ENCODE peak calls at places on chromosome 16, in eight cellular contexts. One of them, this sample, is unnamed.
A peak's percentile ranks its signal among the peaks of the same experiment; 100 is the strongest.

GRCh38 chr16:29876578-29877249 is 13.7 kb upstream of the CDIPT start:
- DNase-seq in upper lobe of right lung: no peak
- DNase-seq in mucosa of descending colon: no peak
- DNase-seq in heart left ventricle: no peak
- DNase-seq in sigmoid colon: no peak
- DNase-seq in cardiac fibroblast: no peak
- DNase-seq in GM10248: peak; percentile 34
- DNase-seq in right atrium auricular region: no peak
- DNase-seq in this sample: no peak

GRCh38 chr16:15639061-15639568 is 3.8 kb downstream of the MARF1 start:
- DNase-seq in right atrium auricular region: no peak
- DNase-seq in sigmoid colon: no peak
- DNase-seq in heart left ventricle: no peak
- DNase-seq in cardiac fibroblast: no peak
- DNase-seq in upper lobe of right lung: no peak
- DNase-seq in mucosa of descending colon: no peak
- DNase-seq in GM10248: peak; percentile 29
- DNase-seq in this sample: no peak

GRCh38 chr16:74737521-74737920 is 36.9 kb upstream of the MLKL start:
- DNase-seq in upper lobe of right lung: no peak
- DNase-seq in heart left ventricle: no peak
- DNase-seq in sigmoid colon: no peak
- DNase-seq in right atrium auricular region: no peak
- DNase-seq in GM10248: no peak
- DNase-seq in mucosa of descending colon: no peak
- DNase-seq in cardiac fibroblast: no peak
- DNase-seq in this sample: peak; percentile 57

GRCh38 chr16:10033561-10033960 is 148.7 kb downstream of the GRIN2A start:
- DNase-seq in mucosa of descending colon: no peak
- DNase-seq in heart left ventricle: no peak
- DNase-seq in upper lobe of right lung: no peak
- DNase-seq in GM10248: no peak
- DNase-seq in cardiac fibroblast: no peak
- DNase-seq in right atrium auricular region: no peak
- DNase-seq in sigmoid colon: no peak
- DNase-seq in this sample: no peak

GRCh38 chr16:61233718-61234117 is 802.5 kb downstream of the CDH8 start:
- DNase-seq in GM10248: no peak
- DNase-seq in heart left ventricle: no peak
- DNase-seq in mucosa of descending colon: no peak
- DNase-seq in cardiac fibroblast: no peak
- DNase-seq in upper lobe of right lung: no peak
- DNase-seq in sigmoid colon: no peak
- DNase-seq in right atrium auricular region: no peak
- DNase-seq in this sample: no peak

GRCh38 chr16:75108792-75109731 is 7.5 kb downstream of the LDHD start:
- DNase-seq in right atrium auricular region: peak; percentile 81
- DNase-seq in cardiac fibroblast: peak; percentile 94
- DNase-seq in mucosa of descending colon: peak; percentile 66
- DNase-seq in upper lobe of right lung: peak; percentile 95
- DNase-seq in GM10248: peak; percentile 28
- DNase-seq in sigmoid colon: peak; percentile 97
- DNase-seq in heart left ventricle: peak; percentile 91
- DNase-seq in this sample: no peak

GRCh38 chr16:31386157-31386984 is 6.8 kb upstream of the ITGAD start:
- DNase-seq in mucosa of descending colon: peak; percentile 14
- DNase-seq in sigmoid colon: no peak
- DNase-seq in GM10248: peak; percentile 39
- DNase-seq in right atrium auricular region: no peak
- DNase-seq in cardiac fibroblast: peak; percentile 22
- DNase-seq in heart left ventricle: no peak
- DNase-seq in upper lobe of right lung: no peak
- DNase-seq in this sample: no peak

GRCh38 chr16:19130385-19130784 is 16.6 kb downstream of the ITPRIPL2 start:
- DNase-seq in heart left ventricle: no peak
- DNase-seq in cardiac fibroblast: no peak
- DNase-seq in sigmoid colon: no peak
- DNase-seq in upper lobe of right lung: no peak
- DNase-seq in GM10248: no peak
- DNase-seq in mucosa of descending colon: no peak
- DNase-seq in right atrium auricular region: no peak
- DNase-seq in this sample: no peak

GRCh38 chr16:50323335-50324011 is 45.3 kb downstream of the BRD7 start:
- DNase-seq in upper lobe of right lung: no peak
- DNase-seq in heart left ventricle: no peak
- DNase-seq in cardiac fibroblast: peak; percentile 50
- DNase-seq in right atrium auricular region: no peak
- DNase-seq in GM10248: no peak
- DNase-seq in sigmoid colon: peak; percentile 73
- DNase-seq in mucosa of descending colon: peak; percentile 47
- DNase-seq in this sample: no peak

GRCh38 chr16:82341146-82341669 is 171.2 kb upstream of the MPHOSPH6 start:
- DNase-seq in sigmoid colon: no peak
- DNase-seq in mucosa of descending colon: no peak
- DNase-seq in upper lobe of right lung: no peak
- DNase-seq in cardiac fibroblast: no peak
- DNase-seq in heart left ventricle: no peak
- DNase-seq in GM10248: no peak
- DNase-seq in right atrium auricular region: no peak
- DNase-seq in this sample: no peak

GRCh38 chr16:81703177-81704155 is 75.6 kb upstream of the PLCG2 start:
- DNase-seq in right atrium auricular region: no peak
- DNase-seq in sigmoid colon: no peak
- DNase-seq in cardiac fibroblast: peak; percentile 91
- DNase-seq in heart left ventricle: peak; percentile 33
- DNase-seq in upper lobe of right lung: peak; percentile 50
- DNase-seq in mucosa of descending colon: peak; percentile 49
- DNase-seq in GM10248: no peak
- DNase-seq in this sample: peak; percentile 93

GRCh38 chr16:10321407-10322397 is 64.2 kb upstream of the ATF7IP2 start:
- DNase-seq in mucosa of descending colon: no peak
- DNase-seq in sigmoid colon: no peak
- DNase-seq in cardiac fibroblast: no peak
- DNase-seq in right atrium auricular region: no peak
- DNase-seq in heart left ventricle: no peak
- DNase-seq in upper lobe of right lung: no peak
- DNase-seq in GM10248: no peak
- DNase-seq in this sample: no peak

GRCh38 chr16:12728471-12728870 is 75.2 kb downstream of the CPPED1 start:
- DNase-seq in sigmoid colon: no peak
- DNase-seq in heart left ventricle: no peak
- DNase-seq in upper lobe of right lung: no peak
- DNase-seq in cardiac fibroblast: no peak
- DNase-seq in mucosa of descending colon: no peak
- DNase-seq in right atrium auricular region: no peak
- DNase-seq in GM10248: no peak
- DNase-seq in this sample: no peak

GRCh38 chr16:8846401-8846932 is 22.3 kb downstream of the CARHSP1 start:
- DNase-seq in upper lobe of right lung: no peak
- DNase-seq in cardiac fibroblast: no peak
- DNase-seq in mucosa of descending colon: no peak
- DNase-seq in right atrium auricular region: no peak
- DNase-seq in heart left ventricle: no peak
- DNase-seq in GM10248: peak; percentile 7
- DNase-seq in sigmoid colon: no peak
- DNase-seq in this sample: peak; percentile 44

DNA sequence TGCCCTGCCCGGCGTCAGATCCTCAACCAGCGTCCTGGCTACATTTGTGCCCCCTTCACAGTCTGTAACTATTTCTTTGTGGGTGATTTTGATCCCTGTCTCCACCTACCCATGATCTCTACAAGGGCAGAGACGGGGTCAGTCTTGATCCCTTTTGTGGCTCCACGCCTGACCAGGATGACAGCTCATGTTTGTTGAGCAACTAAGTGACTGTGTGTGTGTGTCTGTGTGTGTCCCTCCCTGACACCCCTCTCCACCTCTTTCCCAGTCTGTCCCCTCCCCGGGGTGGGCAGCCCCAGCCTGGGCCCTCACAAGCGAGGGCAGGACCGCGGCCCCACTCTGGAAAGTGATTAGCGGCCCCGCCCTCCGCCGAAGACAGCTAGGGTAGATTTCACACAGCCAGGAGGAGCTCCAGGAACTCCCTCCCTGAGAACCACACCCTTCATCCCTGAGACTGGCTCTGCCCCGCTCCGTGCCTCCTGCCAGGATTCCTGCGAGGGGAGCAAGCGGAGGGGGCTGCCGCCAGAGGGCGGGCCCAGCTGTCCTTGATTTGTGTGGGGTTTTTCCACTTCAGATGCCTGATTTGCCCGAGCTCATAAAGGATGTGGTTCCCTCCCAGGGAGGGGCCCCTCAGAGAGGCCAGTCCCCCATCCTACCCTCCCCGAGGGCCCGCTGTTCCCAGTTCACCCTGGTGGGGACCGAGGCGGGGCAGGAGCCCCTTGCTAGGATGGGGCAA is 5.3 kb upstream of the HS3ST6 start:
- DNase-seq in cardiac fibroblast: peak; percentile 49
- DNase-seq in sigmoid colon: no peak
- DNase-seq in heart left ventricle: peak; percentile 71
- DNase-seq in mucosa of descending colon: peak; percentile 73
- DNase-seq in right atrium auricular region: no peak
- DNase-seq in GM10248: no peak
- DNase-seq in upper lobe of right lung: no peak
- DNase-seq in this sample: no peak
- TF ChIP-seq CTCF in cardiac fibroblast: peak; percentile 17
- TF ChIP-seq CTCF in sigmoid colon: no peak
- TF ChIP-seq CTCF in heart left ventricle: no peak
- TF ChIP-seq CTCF in mucosa of descending colon: no peak
- TF ChIP-seq CTCF in right atrium auricular region: peak; percentile 45
- TF ChIP-seq CTCF in GM10248: peak; percentile 11
- TF ChIP-seq CTCF in upper lobe of right lung: peak; percentile 13
- TF ChIP-seq CTCF in this sample: peak; percentile 72

GRCh38 chr16:84842516-84843148 is 22.8 kb downstream of the CRISPLD2 start:
- DNase-seq in right atrium auricular region: no peak
- DNase-seq in GM10248: no peak
- DNase-seq in upper lobe of right lung: no peak
- DNase-seq in mucosa of descending colon: no peak
- DNase-seq in heart left ventricle: peak; percentile 65
- DNase-seq in sigmoid colon: no peak
- DNase-seq in cardiac fibroblast: no peak
- DNase-seq in this sample: no peak
- TF ChIP-seq CTCF in right atrium auricular region: no peak
- TF ChIP-seq CTCF in GM10248: no peak
- TF ChIP-seq CTCF in upper lobe of right lung: no peak
- TF ChIP-seq CTCF in mucosa of descending colon: no peak
- TF ChIP-seq CTCF in heart left ventricle: no peak
- TF ChIP-seq CTCF in sigmoid colon: no peak
- TF ChIP-seq CTCF in cardiac fibroblast: no peak
- TF ChIP-seq CTCF in this sample: no peak

GRCh38 chr16:87058728-87059250 is 258.4 kb downstream of the C16orf95 start:
- DNase-seq in sigmoid colon: peak; percentile 40
- DNase-seq in GM10248: no peak
- DNase-seq in upper lobe of right lung: no peak
- DNase-seq in mucosa of descending colon: no peak
- DNase-seq in right atrium auricular region: no peak
- DNase-seq in cardiac fibroblast: no peak
- DNase-seq in heart left ventricle: no peak
- DNase-seq in this sample: no peak

GRCh38 chr16:87062569-87063442 is 254.4 kb downstream of the C16orf95 start:
- DNase-seq in mucosa of descending colon: peak; percentile 71
- DNase-seq in GM10248: peak; percentile 85
- DNase-seq in sigmoid colon: peak; percentile 5
- DNase-seq in upper lobe of right lung: no peak
- DNase-seq in right atrium auricular region: peak; percentile 71
- DNase-seq in heart left ventricle: peak; percentile 82
- DNase-seq in cardiac fibroblast: peak; percentile 78
- DNase-seq in this sample: no peak

GRCh38 chr16:87057951-87058560 is 259.1 kb downstream of the C16orf95 start:
- DNase-seq in mucosa of descending colon: no peak
- DNase-seq in right atrium auricular region: no peak
- DNase-seq in upper lobe of right lung: no peak
- DNase-seq in GM10248: no peak
- DNase-seq in cardiac fibroblast: no peak
- DNase-seq in heart left ventricle: no peak
- DNase-seq in sigmoid colon: peak; percentile 49
- DNase-seq in this sample: no peak

GRCh38 chr16:87061521-87061920 is 255.7 kb downstream of the C16orf95 start:
- DNase-seq in GM10248: no peak
- DNase-seq in cardiac fibroblast: no peak
- DNase-seq in sigmoid colon: no peak
- DNase-seq in heart left ventricle: no peak
- DNase-seq in right atrium auricular region: no peak
- DNase-seq in upper lobe of right lung: no peak
- DNase-seq in mucosa of descending colon: no peak
- DNase-seq in this sample: no peak

DNA sequence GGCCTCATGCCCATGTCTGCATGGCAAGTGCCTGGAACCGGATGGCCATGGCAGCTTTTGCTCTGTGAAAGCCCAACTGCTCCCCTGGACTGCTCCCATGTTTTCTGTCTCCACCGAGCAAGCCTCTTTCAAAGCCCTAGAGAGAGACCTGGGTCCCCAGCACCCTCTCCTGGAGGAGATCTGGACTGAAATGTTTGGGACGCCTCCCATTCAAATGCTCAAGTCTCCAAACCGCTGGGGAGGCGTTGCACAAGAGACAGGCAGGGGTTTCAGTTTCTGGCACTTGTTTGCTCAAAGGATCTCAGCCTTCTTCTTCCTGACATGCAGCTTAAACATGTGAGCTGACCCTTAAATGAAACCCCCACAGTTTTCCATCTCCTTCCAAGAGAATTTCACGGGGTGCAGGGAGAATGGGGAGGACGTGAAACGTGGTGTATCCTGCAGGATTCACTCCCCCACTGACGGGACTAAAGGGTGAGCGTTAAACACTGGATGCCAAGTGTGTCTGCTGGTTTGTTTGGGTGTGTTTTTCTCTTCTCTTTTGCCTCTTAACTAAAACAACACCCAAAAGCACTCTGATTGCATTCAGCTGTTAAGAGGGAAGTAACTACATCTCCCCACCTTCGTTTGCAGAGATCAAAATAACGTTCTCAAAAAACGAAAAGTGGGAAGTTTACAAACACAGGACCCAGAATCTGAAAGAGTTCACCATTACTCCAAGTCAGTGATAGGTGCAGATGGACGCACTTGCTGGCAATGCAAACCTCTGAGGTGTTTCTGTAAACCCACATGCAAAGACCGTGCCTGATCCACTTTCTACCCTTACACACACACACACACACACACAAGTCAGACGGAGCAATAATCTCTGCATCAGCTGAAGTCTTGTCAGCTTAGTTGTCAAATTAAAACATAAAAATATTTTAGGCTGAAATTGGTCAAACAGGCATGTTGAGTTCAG is 256.9 kb downstream of the C16orf95 start:
- DNase-seq in GM10248: no peak
- DNase-seq in mucosa of descending colon: no peak
- DNase-seq in upper lobe of right lung: no peak
- DNase-seq in sigmoid colon: no peak
- DNase-seq in right atrium auricular region: peak; percentile 70
- DNase-seq in heart left ventricle: no peak
- DNase-seq in cardiac fibroblast: peak; percentile 66
- DNase-seq in this sample: no peak
- TF ChIP-seq CTCF in GM10248: no peak
- TF ChIP-seq CTCF in mucosa of descending colon: no peak
- TF ChIP-seq CTCF in upper lobe of right lung: no peak
- TF ChIP-seq CTCF in sigmoid colon: no peak
- TF ChIP-seq CTCF in right atrium auricular region: no peak
- TF ChIP-seq CTCF in heart left ventricle: peak; percentile 9
- TF ChIP-seq CTCF in cardiac fibroblast: peak; percentile 45
- TF ChIP-seq CTCF in this sample: peak; percentile 63

DNA sequence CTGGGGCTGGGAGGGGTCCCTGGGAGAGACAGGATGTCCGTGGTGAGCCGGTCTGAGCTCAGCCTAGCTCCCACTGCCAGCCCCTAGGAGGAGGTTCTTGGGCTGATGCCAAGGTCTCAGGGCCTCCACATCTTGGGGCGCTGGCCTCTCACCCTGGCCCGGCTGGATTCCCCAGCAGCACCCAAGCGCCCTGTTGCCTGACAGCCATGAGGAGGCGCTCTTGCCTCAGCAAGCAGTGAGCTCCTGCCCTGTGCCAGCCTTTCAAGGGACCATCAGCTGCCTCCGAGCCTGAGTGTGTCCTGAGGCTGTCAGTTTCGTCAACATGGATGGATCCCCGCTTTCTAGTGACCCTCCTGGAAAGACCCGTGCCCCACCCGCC is 234.9 kb upstream of the CIBAR2 start:
- DNase-seq in upper lobe of right lung: no peak
- DNase-seq in cardiac fibroblast: no peak
- DNase-seq in sigmoid colon: no peak
- DNase-seq in GM10248: no peak
- DNase-seq in mucosa of descending colon: peak; percentile 44
- DNase-seq in right atrium auricular region: no peak
- DNase-seq in heart left ventricle: peak; percentile 50
- DNase-seq in this sample: no peak
- TF ChIP-seq CTCF in upper lobe of right lung: peak; percentile 44
- TF ChIP-seq CTCF in cardiac fibroblast: peak; percentile 27
- TF ChIP-seq CTCF in sigmoid colon: no peak
- TF ChIP-seq CTCF in GM10248: peak; percentile 42
- TF ChIP-seq CTCF in mucosa of descending colon: no peak
- TF ChIP-seq CTCF in right atrium auricular region: peak; percentile 26
- TF ChIP-seq CTCF in heart left ventricle: no peak
- TF ChIP-seq CTCF in this sample: peak; percentile 62

This sample was measured in chondrocyte.